ENCODE peak calls at places on chromosome 12, in five cellular contexts. W is pancreas, K is WERI-Rb-1, V is fibroblast of the aortic adventitia, H is astrocyte of the spinal cord. A is an unnamed sample.

GRCh38 chr12:121805171-121805687 is 1.4 kb downstream of the SETD1B start:
- DNase-seq in W (peak), K (no peak), V (peak), H (peak), A (no peak)

GRCh38 chr12:122051231-122051876 is 27.2 kb upstream of the MLXIP start:
- DNase-seq in W (no peak), K (no peak), V (peak), H (no peak), A (no peak)

GRCh38 chr12:12442548-12443071 is 85.7 kb downstream of the BORCS5 start:
- DNase-seq in W (no peak), K (peak), V (peak), H (peak), A (peak)

GRCh38 chr12:57133916-57134315 is 5.6 kb downstream of the LRP1 start:
- DNase-seq in W (no peak), K (no peak), V (peak), H (no peak), A (no peak)

GRCh38 chr12:82176016-82176415 is 182.2 kb downstream of the CCDC59 start:
- DNase-seq in W (no peak), K (no peak), V (no peak), H (peak), A (no peak)

GRCh38 chr12:34347367-34347766 is 325.1 kb downstream of the ALG10 start:
- DNase-seq in W (no peak), K (peak), V (no peak), H (no peak), A (no peak)

GRCh38 chr12:8860165-8860961 is 37.9 kb downstream of the A2ML1 start:
- DNase-seq in W (no peak), K (peak), V (peak), H (peak), A (peak)

GRCh38 chr12:123237646-123238329 is 4.6 kb downstream of the MTRFR start:
- DNase-seq in W (no peak), K (peak), V (peak), H (peak), A (no peak)

GRCh38 chr12:52740591-52740990 is 36.6 kb downstream of the KRT76 start:
- DNase-seq in W (no peak), K (no peak), V (no peak), H (no peak), A (no peak)
- H3K4me3 ChIP-seq in W (no peak), K (no peak), V (no peak), H (no peak), A (no peak)

DNA sequence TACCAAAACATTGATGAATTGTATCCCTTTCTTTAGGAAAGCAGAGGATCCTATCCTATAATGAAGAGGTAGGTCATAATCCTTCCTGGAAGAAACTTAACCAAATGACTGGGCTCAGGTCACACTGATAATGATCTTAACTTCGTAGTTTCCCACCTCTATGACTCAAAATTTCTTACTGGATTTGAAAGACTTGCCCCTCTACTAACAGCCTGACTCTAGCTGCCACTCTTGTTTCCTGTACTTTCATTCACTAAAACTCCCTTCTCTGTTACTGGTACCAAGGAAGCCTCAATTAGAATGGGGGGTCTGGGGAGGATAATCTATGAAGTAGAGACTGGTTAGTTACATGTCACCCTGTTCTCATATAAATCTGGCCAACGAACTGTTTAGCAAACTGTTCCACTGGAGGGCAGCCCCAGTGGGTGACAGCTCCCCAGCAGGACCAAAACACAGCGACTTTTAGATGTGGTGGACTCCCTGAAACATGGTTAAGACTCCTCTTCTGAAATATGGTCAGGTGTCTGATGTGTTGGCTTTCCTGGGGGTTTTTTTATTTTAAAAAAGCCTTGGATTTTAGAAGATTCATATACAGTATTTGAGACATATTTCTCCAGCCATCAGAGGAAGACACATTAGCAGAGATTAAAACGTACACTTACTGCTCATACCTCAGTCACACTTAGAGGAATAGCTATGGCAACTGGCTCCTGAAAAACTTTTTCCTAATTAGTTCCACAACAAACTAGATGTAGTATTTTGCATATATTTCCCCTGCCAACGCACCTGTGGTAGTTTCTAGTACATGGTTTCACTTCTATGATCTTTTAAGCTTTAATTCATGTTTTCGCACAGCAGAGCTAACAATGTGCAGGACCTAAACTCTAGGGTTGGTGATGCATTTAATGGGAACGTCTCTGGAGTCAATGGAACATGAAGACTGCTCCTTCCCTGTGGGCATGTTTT is 72.3 kb downstream of the ACADS start:
- DNase-seq in W (no peak), K (no peak), V (no peak), H (no peak), A (no peak)
- H3K4me3 ChIP-seq in W (no peak), K (no peak), V (no peak), H (no peak), A (no peak)

GRCh38 chr12:39441189-39441962 is 1.5 kb downstream of the KIF21A start:
- DNase-seq in W (no peak), K (no peak), V (no peak), H (no peak), A (no peak)
- H3K4me3 ChIP-seq in W (peak), K (peak), V (peak), H (peak), A (peak)

DNA sequence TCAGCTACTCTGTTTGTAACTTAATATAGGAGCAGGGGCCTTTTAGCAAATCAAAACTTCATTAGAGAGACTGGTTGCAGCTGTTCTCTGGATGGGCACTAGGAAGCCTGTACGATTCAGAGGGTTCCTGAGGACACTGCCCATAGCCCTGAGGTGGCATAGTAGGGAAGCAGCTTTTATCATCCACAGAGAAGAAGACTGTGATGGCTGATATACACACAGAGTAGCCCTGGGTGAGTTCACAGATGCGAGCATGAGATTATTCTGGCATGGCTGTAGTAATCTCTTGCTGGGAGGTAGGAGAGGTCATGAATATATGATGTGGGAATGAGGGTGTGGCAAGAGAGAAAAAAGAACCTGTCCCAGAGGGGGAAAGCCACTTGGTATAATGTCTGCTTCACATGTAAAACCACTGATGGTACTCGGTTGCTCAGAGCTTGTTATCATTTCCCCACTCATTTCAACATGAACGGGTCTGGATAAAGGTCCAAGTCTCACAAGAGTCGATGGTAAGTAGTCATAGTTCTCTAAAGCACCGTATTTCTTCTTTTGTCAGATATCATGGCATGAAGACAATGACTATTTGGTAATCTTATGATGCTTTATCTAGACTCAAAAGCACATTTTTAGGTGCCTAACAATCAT is 51.9 kb downstream of the PEBP1 start:
- DNase-seq in W (no peak), K (no peak), V (peak), H (no peak), A (no peak)
- H3K4me3 ChIP-seq in W (no peak), K (no peak), V (peak), H (no peak), A (no peak)

DNA sequence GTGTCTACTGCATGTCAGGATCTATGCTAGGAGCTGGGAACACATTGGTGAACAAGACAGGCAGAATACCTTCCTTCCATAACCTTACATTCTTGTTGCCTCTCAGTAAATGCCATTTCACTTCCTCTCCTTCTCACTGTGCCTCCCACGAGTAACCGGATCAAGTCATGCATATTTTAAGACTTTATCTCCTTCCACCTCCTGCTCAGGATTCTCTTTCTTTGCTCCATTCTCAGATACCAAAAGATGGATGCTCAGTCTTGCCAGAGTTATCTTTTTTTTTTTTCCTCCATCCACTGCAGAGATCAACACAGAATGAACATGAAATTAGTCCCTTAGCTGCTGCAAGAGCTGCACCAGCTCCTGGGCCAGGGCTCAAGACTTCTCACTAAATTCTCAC is 20.0 kb upstream of the APPL2 start:
- DNase-seq in W (no peak), K (no peak), V (no peak), H (no peak), A (no peak)
- H3K4me3 ChIP-seq in W (no peak), K (no peak), V (no peak), H (no peak), A (no peak)

A was measured in skeletal muscle cell.